ENCODE peak calls at places on chromosomes 2 and 18, in six cellular contexts. D is heart left ventricle, R is spleen, P is psoas muscle, M is SJSA1, N is IMR-90. O is an unnamed sample.

GRCh38 chr18:21686282-21687105 is 18.1 kb downstream of the ABHD3 start:
- DNase-seq in D (no peak), R (no peak), P (no peak), M (no peak), N (peak), O (no peak)

GRCh38 chr2:103172821-103173220 is 411.0 kb downstream of the TMEM182 start:
- DNase-seq in D (no peak), R (no peak), P (no peak), M (no peak), N (no peak), O (no peak)

GRCh38 chr2:242064364-242065250 is 195.1 kb downstream of the RTP5 start:
- DNase-seq in D (no peak), R (peak), P (no peak), M (no peak), N (no peak), O (no peak)

GRCh38 chr18:12306752-12307151 is 1.3 kb upstream of the TUBB6 start:
- DNase-seq in D (no peak), R (no peak), P (no peak), M (no peak), N (no peak), O (no peak)

GRCh38 chr18:41959045-41959444 is 4.0 kb downstream of the PIK3C3 start:
- DNase-seq in D (no peak), R (no peak), P (no peak), M (no peak), N (no peak), O (no peak)

GRCh38 chr2:150207979-150208378 is 279.5 kb downstream of the RND3 start:
- DNase-seq in D (no peak), R (no peak), P (no peak), M (no peak), N (no peak), O (no peak)

GRCh38 chr2:37636209-37637077 is 35.0 kb downstream of the CDC42EP3 start:
- DNase-seq in D (no peak), R (peak), P (no peak), M (no peak), N (no peak), O (no peak)

GRCh38 chr2:119249855-119250775 is 26.5 kb downstream of the STEAP3 start:
- DNase-seq in D (no peak), R (no peak), P (no peak), M (no peak), N (no peak), O (no peak)

GRCh38 chr2:37569986-37570688 is 101.3 kb downstream of the CDC42EP3 start:
- DNase-seq in D (no peak), R (no peak), P (no peak), M (peak), N (peak), O (no peak)

GRCh38 chr2:128362889-128363228 is 44.2 kb upstream of the HS6ST1 start:
- DNase-seq in D (no peak), R (no peak), P (peak), M (peak), N (peak), O (no peak)

GRCh38 chr2:28956890-28957289 is 24.2 kb upstream of the TOGARAM2 start:
- DNase-seq in D (no peak), R (no peak), P (no peak), M (no peak), N (no peak), O (no peak)

GRCh38 chr2:173353556-173353955 is 1.1 kb upstream of the CDCA7 start:
- DNase-seq in D (no peak), R (no peak), P (no peak), M (no peak), N (no peak), O (no peak)

GRCh38 chr2:173355866-173356508 is 1.3 kb downstream of the CDCA7 start:
- DNase-seq in D (no peak), R (no peak), P (peak), M (peak), N (no peak), O (no peak)

GRCh38 chr2:173354601-173355131 is at the start of gene CDCA7:
- DNase-seq in D (peak), R (peak), P (peak), M (peak), N (peak), O (peak)

GRCh38 chr2:173355132-173355865 is 627 bp downstream of the CDCA7 start:
- DNase-seq in D (peak), R (peak), P (peak), M (peak), N (peak), O (peak)

GRCh38 chr2:173354073-173354600 is 535 bp upstream of the CDCA7 start:
- DNase-seq in D (no peak), R (no peak), P (no peak), M (no peak), N (no peak), O (no peak)
- H3K27ac ChIP-seq in D (no peak), R (no peak), P (peak), M (peak), N (no peak), O (no peak)

DNA sequence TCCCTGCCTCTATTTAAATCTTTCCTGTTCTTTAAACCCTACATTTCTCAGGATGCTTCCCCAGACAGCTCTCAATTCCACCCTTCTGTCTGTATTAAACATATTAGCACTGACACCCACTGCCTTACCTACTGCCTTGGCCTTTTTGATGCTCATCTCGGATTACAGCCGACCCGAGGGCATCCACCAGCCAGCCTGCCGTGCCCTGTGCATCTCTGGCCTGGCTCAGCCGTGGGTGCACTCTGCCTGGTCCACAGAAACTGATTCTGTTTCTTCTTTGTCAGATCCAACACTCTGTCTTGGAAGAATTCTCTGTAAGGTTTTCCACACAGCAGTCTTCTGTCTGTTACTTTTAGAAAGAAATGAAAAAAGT is 27.2 kb downstream of the TANC1 start:
- DNase-seq in D (no peak), R (no peak), P (no peak), M (no peak), N (no peak), O (no peak)
- H3K27ac ChIP-seq in D (no peak), R (no peak), P (no peak), M (no peak), N (no peak), O (no peak)

GRCh38 chr2:64204006-64204632 is 59.9 kb upstream of the PELI1 start:
- DNase-seq in D (peak), R (peak), P (no peak), M (peak), N (peak), O (peak)
- H3K27ac ChIP-seq in D (peak), R (peak), P (peak), M (peak), N (peak), O (peak)

GRCh38 chr2:23386422-23387220 is 1.6 kb downstream of the KLHL29 start:
- DNase-seq in D (peak), R (peak), P (peak), M (peak), N (no peak), O (peak)
- H3K27ac ChIP-seq in D (no peak), R (peak), P (no peak), M (no peak), N (peak), O (peak)

GRCh38 chr2:70397186-70397585 is 95.3 kb upstream of the FAM136A start:
- DNase-seq in D (no peak), R (no peak), P (no peak), M (no peak), N (no peak), O (no peak)
- H3K27ac ChIP-seq in D (no peak), R (no peak), P (no peak), M (no peak), N (no peak), O (no peak)